ENCODE peak calls at places on chromosome 20, in nine cellular contexts. One of them, this sample, is unnamed.

GRCh38 chr20:46433051-46433450 is 26.6 kb upstream of the ELMO2 start:
- DNase-seq in glutamatergic neuron: no peak
- DNase-seq in GM13976: no peak
- DNase-seq in progenitor cell of endocrine pancreas: no peak
- DNase-seq in heart right ventricle: no peak
- DNase-seq in PC-9: no peak
- DNase-seq in HCT116: no peak
- DNase-seq in fibroblast of mammary gland: peak
- DNase-seq in endothelial cell of umbilical vein: no peak
- DNase-seq in this sample: no peak

GRCh38 chr20:50992733-50993457 is 30.0 kb downstream of the KCNG1 start:
- DNase-seq in glutamatergic neuron: peak
- DNase-seq in GM13976: peak
- DNase-seq in progenitor cell of endocrine pancreas: no peak
- DNase-seq in heart right ventricle: no peak
- DNase-seq in PC-9: peak
- DNase-seq in HCT116: peak
- DNase-seq in fibroblast of mammary gland: peak
- DNase-seq in endothelial cell of umbilical vein: peak
- DNase-seq in this sample: no peak

GRCh38 chr20:35264755-35265154 is 13.2 kb downstream of the MMP24OS start:
- DNase-seq in glutamatergic neuron: no peak
- DNase-seq in GM13976: no peak
- DNase-seq in progenitor cell of endocrine pancreas: no peak
- DNase-seq in heart right ventricle: no peak
- DNase-seq in PC-9: no peak
- DNase-seq in HCT116: no peak
- DNase-seq in fibroblast of mammary gland: no peak
- DNase-seq in endothelial cell of umbilical vein: peak
- DNase-seq in this sample: no peak

GRCh38 chr20:23637282-23638221 is at the start of gene CST3:
- DNase-seq in glutamatergic neuron: peak
- DNase-seq in GM13976: peak
- DNase-seq in progenitor cell of endocrine pancreas: peak
- DNase-seq in heart right ventricle: peak
- DNase-seq in PC-9: peak
- DNase-seq in HCT116: peak
- DNase-seq in fibroblast of mammary gland: peak
- DNase-seq in endothelial cell of umbilical vein: peak
- DNase-seq in this sample: no peak

GRCh38 chr20:57335392-57335791 is 5.8 kb downstream of the SPO11 start:
- DNase-seq in glutamatergic neuron: no peak
- DNase-seq in GM13976: no peak
- DNase-seq in progenitor cell of endocrine pancreas: no peak
- DNase-seq in heart right ventricle: no peak
- DNase-seq in PC-9: no peak
- DNase-seq in HCT116: no peak
- DNase-seq in fibroblast of mammary gland: no peak
- DNase-seq in endothelial cell of umbilical vein: no peak
- DNase-seq in this sample: no peak

GRCh38 chr20:12166053-12166717 is 248.5 kb downstream of the BTBD3 start:
- DNase-seq in glutamatergic neuron: no peak
- DNase-seq in GM13976: no peak
- DNase-seq in progenitor cell of endocrine pancreas: no peak
- DNase-seq in heart right ventricle: peak
- DNase-seq in PC-9: peak
- DNase-seq in HCT116: no peak
- DNase-seq in fibroblast of mammary gland: peak
- DNase-seq in endothelial cell of umbilical vein: no peak
- DNase-seq in this sample: no peak

GRCh38 chr20:39911497-39911896 is 777.5 kb downstream of the MAFB start:
- DNase-seq in glutamatergic neuron: no peak
- DNase-seq in GM13976: no peak
- DNase-seq in progenitor cell of endocrine pancreas: no peak
- DNase-seq in heart right ventricle: no peak
- DNase-seq in PC-9: no peak
- DNase-seq in HCT116: no peak
- DNase-seq in fibroblast of mammary gland: no peak
- DNase-seq in endothelial cell of umbilical vein: no peak
- DNase-seq in this sample: no peak

GRCh38 chr20:1108437-1108920 is 9.9 kb upstream of the PSMF1 start:
- DNase-seq in glutamatergic neuron: peak
- DNase-seq in GM13976: peak
- DNase-seq in progenitor cell of endocrine pancreas: peak
- DNase-seq in heart right ventricle: peak
- DNase-seq in PC-9: no peak
- DNase-seq in HCT116: peak
- DNase-seq in fibroblast of mammary gland: peak
- DNase-seq in endothelial cell of umbilical vein: peak
- DNase-seq in this sample: peak

GRCh38 chr20:34977365-34978091 is 21.9 kb downstream of the MYH7B start:
- DNase-seq in glutamatergic neuron: no peak
- DNase-seq in GM13976: no peak
- DNase-seq in progenitor cell of endocrine pancreas: no peak
- DNase-seq in heart right ventricle: peak
- DNase-seq in PC-9: no peak
- DNase-seq in HCT116: no peak
- DNase-seq in fibroblast of mammary gland: no peak
- DNase-seq in endothelial cell of umbilical vein: no peak
- DNase-seq in this sample: no peak

GRCh38 chr20:13397300-13397724 is 176.2 kb downstream of the ISM1 start:
- DNase-seq in glutamatergic neuron: no peak
- DNase-seq in GM13976: peak
- DNase-seq in progenitor cell of endocrine pancreas: no peak
- DNase-seq in heart right ventricle: no peak
- DNase-seq in PC-9: no peak
- DNase-seq in HCT116: no peak
- DNase-seq in fibroblast of mammary gland: peak
- DNase-seq in endothelial cell of umbilical vein: no peak
- DNase-seq in this sample: no peak

GRCh38 chr20:5636841-5637240 is 113.4 kb upstream of the SHLD1 start:
- DNase-seq in glutamatergic neuron: no peak
- DNase-seq in GM13976: no peak
- DNase-seq in progenitor cell of endocrine pancreas: no peak
- DNase-seq in heart right ventricle: no peak
- DNase-seq in PC-9: no peak
- DNase-seq in HCT116: no peak
- DNase-seq in fibroblast of mammary gland: no peak
- DNase-seq in endothelial cell of umbilical vein: no peak
- DNase-seq in this sample: no peak

GRCh38 chr20:12053348-12053747 is 135.7 kb downstream of the BTBD3 start:
- DNase-seq in glutamatergic neuron: no peak
- DNase-seq in GM13976: no peak
- DNase-seq in progenitor cell of endocrine pancreas: no peak
- DNase-seq in heart right ventricle: no peak
- DNase-seq in PC-9: no peak
- DNase-seq in HCT116: no peak
- DNase-seq in fibroblast of mammary gland: peak
- DNase-seq in endothelial cell of umbilical vein: peak
- DNase-seq in this sample: no peak

GRCh38 chr20:48659888-48660287 is 167.9 kb downstream of the PREX1 start:
- DNase-seq in glutamatergic neuron: no peak
- DNase-seq in GM13976: no peak
- DNase-seq in progenitor cell of endocrine pancreas: no peak
- DNase-seq in heart right ventricle: no peak
- DNase-seq in PC-9: no peak
- DNase-seq in HCT116: no peak
- DNase-seq in fibroblast of mammary gland: no peak
- DNase-seq in endothelial cell of umbilical vein: peak
- DNase-seq in this sample: no peak

GRCh38 chr20:37516697-37517370 is 4.2 kb upstream of the NNAT start:
- DNase-seq in glutamatergic neuron: peak
- DNase-seq in GM13976: no peak
- DNase-seq in progenitor cell of endocrine pancreas: no peak
- DNase-seq in heart right ventricle: no peak
- DNase-seq in PC-9: no peak
- DNase-seq in HCT116: no peak
- DNase-seq in fibroblast of mammary gland: peak
- DNase-seq in endothelial cell of umbilical vein: no peak
- DNase-seq in this sample: no peak

GRCh38 chr20:24483435-24484080 is 14.1 kb downstream of the SYNDIG1 start:
- DNase-seq in glutamatergic neuron: no peak
- DNase-seq in GM13976: no peak
- DNase-seq in progenitor cell of endocrine pancreas: no peak
- DNase-seq in heart right ventricle: no peak
- DNase-seq in PC-9: no peak
- DNase-seq in HCT116: no peak
- DNase-seq in fibroblast of mammary gland: no peak
- DNase-seq in endothelial cell of umbilical vein: no peak
- DNase-seq in this sample: no peak

DNA sequence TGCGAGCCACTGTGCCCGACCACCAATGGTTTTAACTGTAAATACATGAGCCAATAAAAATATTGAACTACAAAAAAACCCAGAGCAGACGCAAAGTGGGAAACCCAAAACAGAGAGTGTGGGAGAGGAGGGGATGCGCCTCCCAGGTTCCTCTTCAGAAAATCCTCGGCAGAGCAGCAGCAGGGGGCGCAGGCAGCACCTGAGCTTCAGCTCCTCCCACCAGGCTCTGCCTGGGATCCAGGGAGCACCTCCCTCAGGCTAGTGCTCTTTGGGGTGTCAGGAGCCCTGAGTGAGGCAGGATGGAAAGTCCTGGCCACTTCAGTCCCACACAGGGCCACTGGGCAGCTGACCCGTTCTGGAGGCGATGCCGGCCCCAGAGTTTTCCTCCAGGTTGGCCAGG is 536.9 kb upstream of the CDH4 start:
- DNase-seq in glutamatergic neuron: no peak
- DNase-seq in GM13976: no peak
- DNase-seq in progenitor cell of endocrine pancreas: no peak
- DNase-seq in heart right ventricle: no peak
- DNase-seq in PC-9: no peak
- DNase-seq in HCT116: no peak
- DNase-seq in fibroblast of mammary gland: no peak
- DNase-seq in endothelial cell of umbilical vein: no peak
- DNase-seq in this sample: no peak
- TF ChIP-seq CTCF in glutamatergic neuron: no peak
- TF ChIP-seq CTCF in GM13976: no peak
- TF ChIP-seq CTCF in progenitor cell of endocrine pancreas: peak
- TF ChIP-seq CTCF in heart right ventricle: no peak
- TF ChIP-seq CTCF in PC-9: peak
- TF ChIP-seq CTCF in HCT116: no peak
- TF ChIP-seq CTCF in fibroblast of mammary gland: no peak
- TF ChIP-seq CTCF in endothelial cell of umbilical vein: no peak
- TF ChIP-seq CTCF in this sample: no peak

GRCh38 chr20:45097485-45098095 is 3.3 kb downstream of the KCNS1 start:
- DNase-seq in glutamatergic neuron: no peak
- DNase-seq in GM13976: peak
- DNase-seq in progenitor cell of endocrine pancreas: no peak
- DNase-seq in heart right ventricle: no peak
- DNase-seq in PC-9: no peak
- DNase-seq in HCT116: no peak
- DNase-seq in fibroblast of mammary gland: peak
- DNase-seq in endothelial cell of umbilical vein: peak
- DNase-seq in this sample: no peak

GRCh38 chr20:45096781-45097180 is 4.1 kb downstream of the KCNS1 start:
- DNase-seq in glutamatergic neuron: no peak
- DNase-seq in GM13976: no peak
- DNase-seq in progenitor cell of endocrine pancreas: no peak
- DNase-seq in heart right ventricle: no peak
- DNase-seq in PC-9: peak
- DNase-seq in HCT116: no peak
- DNase-seq in fibroblast of mammary gland: no peak
- DNase-seq in endothelial cell of umbilical vein: no peak
- DNase-seq in this sample: no peak

GRCh38 chr20:45095753-45096371 is 5.1 kb downstream of the KCNS1 start:
- DNase-seq in glutamatergic neuron: no peak
- DNase-seq in GM13976: peak
- DNase-seq in progenitor cell of endocrine pancreas: no peak
- DNase-seq in heart right ventricle: peak
- DNase-seq in PC-9: peak
- DNase-seq in HCT116: peak
- DNase-seq in fibroblast of mammary gland: peak
- DNase-seq in endothelial cell of umbilical vein: peak
- DNase-seq in this sample: no peak

GRCh38 chr20:45100563-45101245 is at the start of gene KCNS1:
- DNase-seq in glutamatergic neuron: peak
- DNase-seq in GM13976: no peak
- DNase-seq in progenitor cell of endocrine pancreas: peak
- DNase-seq in heart right ventricle: no peak
- DNase-seq in PC-9: no peak
- DNase-seq in HCT116: no peak
- DNase-seq in fibroblast of mammary gland: no peak
- DNase-seq in endothelial cell of umbilical vein: peak
- DNase-seq in this sample: no peak

GRCh38 chr20:45098096-45098773 is 2.7 kb downstream of the KCNS1 start:
- DNase-seq in glutamatergic neuron: peak
- DNase-seq in GM13976: no peak
- DNase-seq in progenitor cell of endocrine pancreas: no peak
- DNase-seq in heart right ventricle: no peak
- DNase-seq in PC-9: no peak
- DNase-seq in HCT116: no peak
- DNase-seq in fibroblast of mammary gland: peak
- DNase-seq in endothelial cell of umbilical vein: peak
- DNase-seq in this sample: no peak
- TF ChIP-seq CTCF in glutamatergic neuron: no peak
- TF ChIP-seq CTCF in GM13976: no peak
- TF ChIP-seq CTCF in progenitor cell of endocrine pancreas: peak
- TF ChIP-seq CTCF in heart right ventricle: no peak
- TF ChIP-seq CTCF in PC-9: no peak
- TF ChIP-seq CTCF in HCT116: no peak
- TF ChIP-seq CTCF in fibroblast of mammary gland: no peak
- TF ChIP-seq CTCF in endothelial cell of umbilical vein: no peak
- TF ChIP-seq CTCF in this sample: no peak

GRCh38 chr20:43988867-43989266 is 74.2 kb downstream of the TOX2 start:
- DNase-seq in glutamatergic neuron: no peak
- DNase-seq in GM13976: no peak
- DNase-seq in progenitor cell of endocrine pancreas: no peak
- DNase-seq in heart right ventricle: no peak
- DNase-seq in PC-9: no peak
- DNase-seq in HCT116: no peak
- DNase-seq in fibroblast of mammary gland: peak
- DNase-seq in endothelial cell of umbilical vein: no peak
- DNase-seq in this sample: no peak
- TF ChIP-seq CTCF in glutamatergic neuron: no peak
- TF ChIP-seq CTCF in GM13976: no peak
- TF ChIP-seq CTCF in progenitor cell of endocrine pancreas: no peak
- TF ChIP-seq CTCF in heart right ventricle: no peak
- TF ChIP-seq CTCF in PC-9: no peak
- TF ChIP-seq CTCF in HCT116: no peak
- TF ChIP-seq CTCF in fibroblast of mammary gland: peak
- TF ChIP-seq CTCF in endothelial cell of umbilical vein: no peak
- TF ChIP-seq CTCF in this sample: no peak

DNA sequence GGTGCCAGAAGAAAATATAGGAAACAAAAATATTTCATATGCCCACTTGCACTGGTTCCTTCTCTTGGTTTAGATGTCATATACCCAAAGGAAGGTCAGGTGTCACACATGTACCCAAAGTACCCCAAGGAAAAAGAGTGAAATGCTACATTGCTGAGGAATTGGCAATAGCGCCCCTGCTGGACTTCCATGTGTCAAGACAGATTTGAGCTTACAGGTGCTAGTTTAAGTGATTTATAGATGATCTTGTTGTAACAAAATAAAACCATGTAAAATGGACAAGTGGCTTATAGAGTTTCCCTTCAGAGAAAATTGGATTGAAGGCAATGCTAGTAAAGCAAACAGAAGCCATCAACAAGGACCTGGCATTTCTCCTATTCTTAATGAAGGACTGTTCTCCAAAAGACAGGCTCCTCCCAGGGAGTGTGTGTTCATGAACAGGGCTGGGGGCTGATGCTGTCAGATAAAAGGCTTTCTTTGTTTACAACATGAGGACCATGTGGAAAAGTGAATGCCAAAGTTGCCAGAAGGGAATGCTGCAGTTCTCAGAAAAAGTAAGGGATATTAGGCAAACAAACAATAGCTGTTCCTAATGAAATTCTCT is 64.3 kb upstream of the PAK5 start:
- DNase-seq in glutamatergic neuron: peak
- DNase-seq in GM13976: no peak
- DNase-seq in progenitor cell of endocrine pancreas: no peak
- DNase-seq in heart right ventricle: no peak
- DNase-seq in PC-9: no peak
- DNase-seq in HCT116: peak
- DNase-seq in fibroblast of mammary gland: peak
- DNase-seq in endothelial cell of umbilical vein: peak
- DNase-seq in this sample: no peak
- TF ChIP-seq CTCF in glutamatergic neuron: peak
- TF ChIP-seq CTCF in GM13976: peak
- TF ChIP-seq CTCF in progenitor cell of endocrine pancreas: peak
- TF ChIP-seq CTCF in heart right ventricle: peak
- TF ChIP-seq CTCF in PC-9: peak
- TF ChIP-seq CTCF in HCT116: no peak
- TF ChIP-seq CTCF in fibroblast of mammary gland: peak
- TF ChIP-seq CTCF in endothelial cell of umbilical vein: peak
- TF ChIP-seq CTCF in this sample: no peak